ENCODE peak calls at places on chromosomes 6 and 20, in nine cellular contexts. One of them, this sample, is unnamed.

GRCh38 chr20:48149887-48150286 is 364.6 kb upstream of the SULF2 start:
- DNase-seq in sigmoid colon: no peak
- DNase-seq in adrenal gland: no peak
- DNase-seq in suprapubic skin: no peak
- DNase-seq in spleen: no peak
- DNase-seq in endodermal cell: no peak
- DNase-seq in uterus: no peak
- DNase-seq in CD8-positive, alpha-beta T cell: no peak
- DNase-seq in BJ: no peak
- DNase-seq in this sample: no peak

GRCh38 chr6:145699462-145699861 is 35.9 kb downstream of the EPM2A start:
- DNase-seq in sigmoid colon: no peak
- DNase-seq in adrenal gland: no peak
- DNase-seq in suprapubic skin: no peak
- DNase-seq in spleen: no peak
- DNase-seq in endodermal cell: no peak
- DNase-seq in uterus: no peak
- DNase-seq in CD8-positive, alpha-beta T cell: no peak
- DNase-seq in BJ: no peak
- DNase-seq in this sample: peak; percentile 12

GRCh38 chr20:6705106-6705766 is 62.2 kb upstream of the BMP2 start:
- DNase-seq in sigmoid colon: no peak
- DNase-seq in adrenal gland: no peak
- DNase-seq in suprapubic skin: no peak
- DNase-seq in spleen: no peak
- DNase-seq in endodermal cell: no peak
- DNase-seq in uterus: no peak
- DNase-seq in CD8-positive, alpha-beta T cell: no peak
- DNase-seq in BJ: no peak
- DNase-seq in this sample: no peak

GRCh38 chr20:35319206-35320197 is 27.3 kb upstream of the FAM83C start:
- DNase-seq in sigmoid colon: no peak
- DNase-seq in adrenal gland: no peak
- DNase-seq in suprapubic skin: no peak
- DNase-seq in spleen: no peak
- DNase-seq in endodermal cell: no peak
- DNase-seq in uterus: no peak
- DNase-seq in CD8-positive, alpha-beta T cell: no peak
- DNase-seq in BJ: no peak
- DNase-seq in this sample: no peak

GRCh38 chr20:38127011-38127621 is 38.0 kb downstream of the TGM2 start:
- DNase-seq in sigmoid colon: peak; percentile 73
- DNase-seq in adrenal gland: peak; percentile 61
- DNase-seq in suprapubic skin: peak; percentile 44
- DNase-seq in spleen: peak; percentile 29
- DNase-seq in endodermal cell: peak; percentile 27
- DNase-seq in uterus: peak; percentile 60
- DNase-seq in CD8-positive, alpha-beta T cell: no peak
- DNase-seq in BJ: no peak
- DNase-seq in this sample: peak; percentile 52

GRCh38 chr6:148440877-148441453 is 98.3 kb downstream of the SASH1 start:
- DNase-seq in sigmoid colon: peak; percentile 75
- DNase-seq in adrenal gland: peak; percentile 62
- DNase-seq in suprapubic skin: no peak
- DNase-seq in spleen: no peak
- DNase-seq in endodermal cell: peak; percentile 38
- DNase-seq in uterus: peak; percentile 70
- DNase-seq in CD8-positive, alpha-beta T cell: no peak
- DNase-seq in BJ: no peak
- DNase-seq in this sample: peak; percentile 87

GRCh38 chr6:78010130-78010529 is 357.3 kb downstream of the MEI4 start:
- DNase-seq in sigmoid colon: no peak
- DNase-seq in adrenal gland: no peak
- DNase-seq in suprapubic skin: no peak
- DNase-seq in spleen: no peak
- DNase-seq in endodermal cell: no peak
- DNase-seq in uterus: no peak
- DNase-seq in CD8-positive, alpha-beta T cell: no peak
- DNase-seq in BJ: no peak
- DNase-seq in this sample: no peak

GRCh38 chr6:87817226-87817625 is 115.2 kb upstream of the AKIRIN2 start:
- DNase-seq in sigmoid colon: no peak
- DNase-seq in adrenal gland: no peak
- DNase-seq in suprapubic skin: no peak
- DNase-seq in spleen: no peak
- DNase-seq in endodermal cell: no peak
- DNase-seq in uterus: no peak
- DNase-seq in CD8-positive, alpha-beta T cell: no peak
- DNase-seq in BJ: no peak
- DNase-seq in this sample: no peak

GRCh38 chr6:75748743-75749538 is at the start of gene MYO6:
- DNase-seq in sigmoid colon: peak; percentile 80
- DNase-seq in adrenal gland: peak; percentile 77
- DNase-seq in suprapubic skin: peak; percentile 84
- DNase-seq in spleen: peak; percentile 90
- DNase-seq in endodermal cell: peak; percentile 93
- DNase-seq in uterus: peak; percentile 58
- DNase-seq in CD8-positive, alpha-beta T cell: peak; percentile 26
- DNase-seq in BJ: no peak
- DNase-seq in this sample: no peak

GRCh38 chr6:90584636-90585255 is 2.1 kb downstream of the MAP3K7 start:
- DNase-seq in sigmoid colon: no peak
- DNase-seq in adrenal gland: no peak
- DNase-seq in suprapubic skin: no peak
- DNase-seq in spleen: no peak
- DNase-seq in endodermal cell: no peak
- DNase-seq in uterus: no peak
- DNase-seq in CD8-positive, alpha-beta T cell: no peak
- DNase-seq in BJ: no peak
- DNase-seq in this sample: no peak
- H3K4me3 ChIP-seq in sigmoid colon: no peak overlapping the region
- H3K4me3 ChIP-seq in adrenal gland: no peak overlapping the region
- H3K4me3 ChIP-seq in suprapubic skin: peak overlapping the region; percentile 100
- H3K4me3 ChIP-seq in spleen: peak overlapping the region; percentile 91
- H3K4me3 ChIP-seq in endodermal cell: peak overlapping the region; percentile 83
- H3K4me3 ChIP-seq in uterus: no peak overlapping the region
- H3K4me3 ChIP-seq in CD8-positive, alpha-beta T cell: no peak overlapping the region
- H3K4me3 ChIP-seq in BJ: no peak overlapping the region
- H3K4me3 ChIP-seq in this sample: no peak overlapping the region

DNA sequence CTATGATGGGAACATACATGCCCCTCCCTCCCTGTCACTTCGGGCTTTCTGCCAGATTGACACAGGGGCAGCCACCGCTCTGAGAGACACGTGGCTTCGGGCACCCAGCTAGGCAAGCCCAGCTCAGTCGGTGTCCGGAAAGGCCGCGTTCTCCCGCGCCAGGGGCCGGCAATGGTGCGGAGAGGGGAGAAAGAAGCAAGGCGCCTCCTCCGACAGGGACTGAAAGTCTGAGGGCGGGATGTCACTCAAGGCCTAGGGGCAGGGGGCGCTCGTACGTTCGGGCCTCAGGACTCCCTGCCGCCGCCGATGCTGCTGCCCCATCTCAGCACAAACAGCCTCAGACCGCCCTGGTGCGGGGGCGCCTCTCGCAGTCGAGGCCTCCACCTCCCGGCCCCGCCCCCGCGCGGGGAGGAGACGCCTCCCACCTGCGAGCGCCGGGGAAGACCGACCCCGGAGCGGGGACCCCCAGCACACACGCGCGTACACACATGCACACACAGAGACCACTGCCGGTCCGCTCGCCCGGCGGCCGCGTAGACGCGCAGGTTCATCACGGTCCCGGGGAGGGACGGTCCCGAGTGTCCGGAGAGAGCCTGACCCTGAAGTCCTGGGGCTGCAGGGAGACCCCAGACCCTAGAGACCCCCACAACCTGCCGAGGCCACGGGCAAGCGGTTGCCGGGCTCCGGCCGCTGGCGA is 1.9 kb downstream of the GRM4 start:
- DNase-seq in sigmoid colon: no peak
- DNase-seq in adrenal gland: no peak
- DNase-seq in suprapubic skin: no peak
- DNase-seq in spleen: peak; percentile 79
- DNase-seq in endodermal cell: peak; percentile 95
- DNase-seq in uterus: peak; percentile 30
- DNase-seq in CD8-positive, alpha-beta T cell: peak; percentile 24
- DNase-seq in BJ: no peak
- DNase-seq in this sample: no peak
- H3K27me3 ChIP-seq in sigmoid colon: peaks cover 89% of the 10 kb centered on the region
- H3K27me3 ChIP-seq in adrenal gland: peaks cover 69% of the 10 kb centered on the region
- H3K27me3 ChIP-seq in suprapubic skin: peaks cover 83% of the 10 kb centered on the region
- H3K27me3 ChIP-seq in spleen: peaks cover 74% of the 10 kb centered on the region
- H3K27me3 ChIP-seq in endodermal cell: peaks cover 62% of the 10 kb centered on the region
- H3K27me3 ChIP-seq in uterus: peaks cover 43% of the 10 kb centered on the region
- H3K27me3 ChIP-seq in CD8-positive, alpha-beta T cell: peaks cover 38% of the 10 kb centered on the region
- H3K27me3 ChIP-seq in BJ: peaks cover 49% of the 10 kb centered on the region
- H3K27me3 ChIP-seq in this sample: peaks cover 63% of the 10 kb centered on the region

GRCh38 chr6:26329763-26330511 is 35.1 kb upstream of the BTN3A2 start:
- DNase-seq in sigmoid colon: no peak
- DNase-seq in adrenal gland: no peak
- DNase-seq in suprapubic skin: no peak
- DNase-seq in spleen: no peak
- DNase-seq in endodermal cell: peak; percentile 89
- DNase-seq in uterus: no peak
- DNase-seq in CD8-positive, alpha-beta T cell: no peak
- DNase-seq in BJ: no peak
- DNase-seq in this sample: no peak
- H3K4me3 ChIP-seq in sigmoid colon: no peak overlapping the region
- H3K4me3 ChIP-seq in adrenal gland: no peak overlapping the region
- H3K4me3 ChIP-seq in suprapubic skin: no peak overlapping the region
- H3K4me3 ChIP-seq in spleen: no peak overlapping the region
- H3K4me3 ChIP-seq in endodermal cell: peak overlapping the region; percentile 98
- H3K4me3 ChIP-seq in uterus: no peak overlapping the region
- H3K4me3 ChIP-seq in CD8-positive, alpha-beta T cell: no peak overlapping the region
- H3K4me3 ChIP-seq in BJ: no peak overlapping the region
- H3K4me3 ChIP-seq in this sample: no peak overlapping the region

DNA sequence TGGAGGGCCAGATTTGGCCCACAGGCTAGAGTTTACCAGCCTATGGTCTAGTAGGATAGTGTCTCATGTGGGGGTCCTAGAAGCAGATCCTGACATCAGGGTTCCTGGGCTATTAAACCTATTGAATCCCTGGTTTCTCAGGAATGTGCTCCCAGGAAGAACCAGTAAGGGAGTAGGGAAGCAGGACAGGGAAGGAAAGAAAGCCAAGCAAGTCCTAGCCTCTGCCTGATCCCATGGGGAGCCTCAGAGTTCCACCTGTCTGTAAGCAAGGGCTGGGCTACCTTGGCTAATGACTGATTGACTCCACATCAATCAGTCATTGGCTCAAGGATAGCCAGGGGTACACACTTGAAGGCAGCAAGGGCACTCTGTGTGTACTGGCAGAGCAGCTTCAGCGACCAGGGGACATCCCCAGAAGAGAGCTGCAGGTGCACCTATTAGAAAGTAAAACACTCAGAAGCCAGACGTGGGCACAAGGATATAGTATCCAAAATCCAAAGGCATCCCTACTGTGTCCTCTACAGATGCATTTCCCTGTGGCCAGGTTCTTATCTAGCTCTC is 309.5 kb downstream of the TSHZ2 start:
- DNase-seq in sigmoid colon: no peak
- DNase-seq in adrenal gland: no peak
- DNase-seq in suprapubic skin: no peak
- DNase-seq in spleen: no peak
- DNase-seq in endodermal cell: peak; percentile 55
- DNase-seq in uterus: no peak
- DNase-seq in CD8-positive, alpha-beta T cell: no peak
- DNase-seq in BJ: no peak
- DNase-seq in this sample: no peak
- H3K27me3 ChIP-seq in sigmoid colon: no peaks in the 10 kb centered on the region
- H3K27me3 ChIP-seq in adrenal gland: no peaks in the 10 kb centered on the region
- H3K27me3 ChIP-seq in suprapubic skin: no peaks in the 10 kb centered on the region
- H3K27me3 ChIP-seq in spleen: no peaks in the 10 kb centered on the region
- H3K27me3 ChIP-seq in endodermal cell: no peaks in the 10 kb centered on the region
- H3K27me3 ChIP-seq in uterus: no peaks in the 10 kb centered on the region
- H3K27me3 ChIP-seq in CD8-positive, alpha-beta T cell: no peaks in the 10 kb centered on the region
- H3K27me3 ChIP-seq in BJ: no peaks in the 10 kb centered on the region
- H3K27me3 ChIP-seq in this sample: no peaks in the 10 kb centered on the region

GRCh38 chr6:71420693-71421328 is 132.2 kb downstream of the OGFRL1 start:
- DNase-seq in sigmoid colon: peak; percentile 99
- DNase-seq in adrenal gland: peak; percentile 96
- DNase-seq in suprapubic skin: peak; percentile 97
- DNase-seq in spleen: peak; percentile 90
- DNase-seq in endodermal cell: peak; percentile 98
- DNase-seq in uterus: peak; percentile 95
- DNase-seq in CD8-positive, alpha-beta T cell: no peak
- DNase-seq in BJ: peak; percentile 72
- DNase-seq in this sample: peak; percentile 81

GRCh38 chr6:71419217-71419953 is 130.8 kb downstream of the OGFRL1 start:
- DNase-seq in sigmoid colon: no peak
- DNase-seq in adrenal gland: peak; percentile 7
- DNase-seq in suprapubic skin: no peak
- DNase-seq in spleen: peak; percentile 70
- DNase-seq in endodermal cell: peak; percentile 56
- DNase-seq in uterus: no peak
- DNase-seq in CD8-positive, alpha-beta T cell: no peak
- DNase-seq in BJ: no peak
- DNase-seq in this sample: no peak

GRCh38 chr6:71419954-71420692 is 131.5 kb downstream of the OGFRL1 start:
- DNase-seq in sigmoid colon: peak; percentile 77
- DNase-seq in adrenal gland: peak; percentile 44
- DNase-seq in suprapubic skin: peak; percentile 79
- DNase-seq in spleen: peak; percentile 79
- DNase-seq in endodermal cell: no peak
- DNase-seq in uterus: peak; percentile 39
- DNase-seq in CD8-positive, alpha-beta T cell: no peak
- DNase-seq in BJ: no peak
- DNase-seq in this sample: no peak

DNA sequence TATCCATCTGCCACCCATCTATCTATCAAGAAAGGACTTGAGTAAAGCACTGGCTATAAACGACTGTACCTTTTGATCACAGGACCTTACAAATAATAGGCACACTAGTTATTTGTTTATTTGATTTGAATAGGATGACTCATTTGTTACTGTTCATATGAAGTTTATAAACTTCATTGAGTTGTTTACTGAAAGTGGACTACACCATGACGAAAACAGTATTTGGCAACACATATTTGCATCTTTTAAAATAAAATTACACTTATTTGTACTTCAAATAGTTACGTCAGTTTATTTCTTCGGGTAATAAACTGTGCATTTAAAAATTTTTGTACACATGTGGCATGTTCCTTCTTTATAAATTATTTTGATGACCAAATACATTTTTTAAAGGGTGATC is 133.0 kb downstream of the OGFRL1 start:
- DNase-seq in sigmoid colon: no peak
- DNase-seq in adrenal gland: no peak
- DNase-seq in suprapubic skin: no peak
- DNase-seq in spleen: no peak
- DNase-seq in endodermal cell: no peak
- DNase-seq in uterus: no peak
- DNase-seq in CD8-positive, alpha-beta T cell: no peak
- DNase-seq in BJ: no peak
- DNase-seq in this sample: no peak
- H3K4me3 ChIP-seq in sigmoid colon: no peak overlapping the region
- H3K4me3 ChIP-seq in adrenal gland: no peak overlapping the region
- H3K4me3 ChIP-seq in suprapubic skin: peak overlapping the region; percentile 78
- H3K4me3 ChIP-seq in spleen: no peak overlapping the region
- H3K4me3 ChIP-seq in endodermal cell: no peak overlapping the region
- H3K4me3 ChIP-seq in uterus: no peak overlapping the region
- H3K4me3 ChIP-seq in CD8-positive, alpha-beta T cell: no peak overlapping the region
- H3K4me3 ChIP-seq in BJ: no peak overlapping the region
- H3K4me3 ChIP-seq in this sample: no peak overlapping the region

This sample was measured in kidney epithelial cell.